ENCODE peak calls at places on chromosomes 13 and 19, in five cellular contexts. One of them, this sample, is unnamed. For H3K4me1, the result is how much of the 10 kb centered on the place peaks cover.

GRCh38 chr13:44303681-44304432 is 69.8 kb upstream of the SERP2 start:
- DNase-seq in PC-3: no peak
- DNase-seq in sigmoid colon: peak
- DNase-seq in pancreas: no peak
- DNase-seq in colonic mucosa: no peak
- DNase-seq in this sample: peak

GRCh38 chr13:33285420-33286124 is at the start of gene STARD13:
- DNase-seq in sigmoid colon: peak
- DNase-seq in colonic mucosa: peak
- DNase-seq in pancreas: peak
- DNase-seq in PC-3: peak
- DNase-seq in this sample: peak

GRCh38 chr13:63481334-63481733 is 2065.7 kb upstream of the PCDH20 start:
- DNase-seq in pancreas: no peak
- DNase-seq in colonic mucosa: no peak
- DNase-seq in sigmoid colon: no peak
- DNase-seq in PC-3: no peak
- DNase-seq in this sample: no peak

GRCh38 chr13:39377699-39378098 is 225.3 kb downstream of the LHFPL6 start:
- DNase-seq in sigmoid colon: no peak
- DNase-seq in colonic mucosa: no peak
- DNase-seq in PC-3: no peak
- DNase-seq in pancreas: no peak
- DNase-seq in this sample: no peak

GRCh38 chr13:20191902-20192469 is 752 bp downstream of the GJB2 start:
- DNase-seq in sigmoid colon: no peak
- DNase-seq in pancreas: peak
- DNase-seq in colonic mucosa: peak
- DNase-seq in PC-3: peak
- DNase-seq in this sample: no peak

GRCh38 chr19:19540707-19541515 is 2.8 kb downstream of the CILP2 start:
- DNase-seq in PC-3: peak
- DNase-seq in colonic mucosa: peak
- DNase-seq in sigmoid colon: no peak
- DNase-seq in pancreas: no peak
- DNase-seq in this sample: no peak

GRCh38 chr19:35045667-35046300 is 4.3 kb downstream of the HPN start:
- DNase-seq in colonic mucosa: no peak
- DNase-seq in pancreas: no peak
- DNase-seq in PC-3: peak
- DNase-seq in sigmoid colon: no peak
- DNase-seq in this sample: no peak

GRCh38 chr13:38602261-38602660 is 84.6 kb upstream of the FREM2 start:
- DNase-seq in PC-3: peak
- DNase-seq in colonic mucosa: no peak
- DNase-seq in sigmoid colon: no peak
- DNase-seq in pancreas: no peak
- DNase-seq in this sample: no peak

GRCh38 chr13:41065098-41065497 is 3.8 kb downstream of the WBP4 start:
- DNase-seq in PC-3: no peak
- DNase-seq in sigmoid colon: no peak
- DNase-seq in pancreas: no peak
- DNase-seq in colonic mucosa: no peak
- DNase-seq in this sample: no peak

GRCh38 chr13:25469179-25469545 is 97.4 kb downstream of the ATP8A2 start:
- DNase-seq in sigmoid colon: no peak
- DNase-seq in PC-3: no peak
- DNase-seq in pancreas: no peak
- DNase-seq in colonic mucosa: no peak
- DNase-seq in this sample: no peak

GRCh38 chr19:33365676-33366075 is 7.8 kb upstream of the CEBPG start:
- DNase-seq in colonic mucosa: peak
- DNase-seq in pancreas: no peak
- DNase-seq in PC-3: no peak
- DNase-seq in sigmoid colon: no peak
- DNase-seq in this sample: no peak

DNA sequence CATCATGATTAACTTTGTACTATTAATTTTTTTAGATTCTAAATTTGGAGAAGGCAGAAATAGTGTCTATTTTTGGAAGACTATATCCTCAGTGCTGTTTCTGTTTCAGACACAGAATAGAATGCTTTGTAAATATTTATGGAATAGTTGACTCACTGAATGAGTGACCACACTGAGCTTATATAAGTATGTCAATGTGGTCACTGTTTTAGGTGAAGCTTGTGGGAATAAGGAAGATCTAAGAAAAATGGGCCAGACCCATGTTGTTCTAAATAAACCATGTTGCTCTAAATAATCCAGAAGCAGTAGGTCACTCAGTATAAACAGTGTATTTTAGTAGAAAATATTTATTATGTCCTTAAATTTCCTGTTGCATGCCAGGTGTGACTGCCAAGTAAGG is 45.5 kb upstream of the DACH1 start:
- DNase-seq in PC-3: peak
- DNase-seq in sigmoid colon: no peak
- DNase-seq in pancreas: no peak
- DNase-seq in colonic mucosa: no peak
- DNase-seq in this sample: no peak
- TF ChIP-seq CTCF in PC-3: no peak
- TF ChIP-seq CTCF in sigmoid colon: no peak
- TF ChIP-seq CTCF in pancreas: no peak
- TF ChIP-seq CTCF in colonic mucosa: no peak
- TF ChIP-seq CTCF in this sample: no peak

GRCh38 chr13:46598140-46598819 is 45.3 kb downstream of the LRCH1 start:
- DNase-seq in colonic mucosa: no peak
- DNase-seq in pancreas: no peak
- DNase-seq in sigmoid colon: no peak
- DNase-seq in PC-3: no peak
- DNase-seq in this sample: no peak

GRCh38 chr13:46596501-46596900 is 43.5 kb downstream of the LRCH1 start:
- DNase-seq in sigmoid colon: no peak
- DNase-seq in PC-3: no peak
- DNase-seq in pancreas: no peak
- DNase-seq in colonic mucosa: no peak
- DNase-seq in this sample: no peak

GRCh38 chr13:46595136-46595917 is 42.4 kb downstream of the LRCH1 start:
- DNase-seq in colonic mucosa: no peak
- DNase-seq in sigmoid colon: no peak
- DNase-seq in PC-3: peak
- DNase-seq in pancreas: no peak
- DNase-seq in this sample: no peak

GRCh38 chr13:46593403-46593802 is 40.4 kb downstream of the LRCH1 start:
- DNase-seq in sigmoid colon: no peak
- DNase-seq in PC-3: no peak
- DNase-seq in pancreas: no peak
- DNase-seq in colonic mucosa: no peak
- DNase-seq in this sample: no peak

GRCh38 chr13:46595918-46596315 is 42.9 kb downstream of the LRCH1 start:
- DNase-seq in pancreas: no peak
- DNase-seq in colonic mucosa: no peak
- DNase-seq in sigmoid colon: no peak
- DNase-seq in PC-3: no peak
- DNase-seq in this sample: no peak
- H3K4me1 ChIP-seq in pancreas: under half
- H3K4me1 ChIP-seq in colonic mucosa: under half
- H3K4me1 ChIP-seq in sigmoid colon: under half
- H3K4me1 ChIP-seq in PC-3: under half
- H3K4me1 ChIP-seq in this sample: under half

DNA sequence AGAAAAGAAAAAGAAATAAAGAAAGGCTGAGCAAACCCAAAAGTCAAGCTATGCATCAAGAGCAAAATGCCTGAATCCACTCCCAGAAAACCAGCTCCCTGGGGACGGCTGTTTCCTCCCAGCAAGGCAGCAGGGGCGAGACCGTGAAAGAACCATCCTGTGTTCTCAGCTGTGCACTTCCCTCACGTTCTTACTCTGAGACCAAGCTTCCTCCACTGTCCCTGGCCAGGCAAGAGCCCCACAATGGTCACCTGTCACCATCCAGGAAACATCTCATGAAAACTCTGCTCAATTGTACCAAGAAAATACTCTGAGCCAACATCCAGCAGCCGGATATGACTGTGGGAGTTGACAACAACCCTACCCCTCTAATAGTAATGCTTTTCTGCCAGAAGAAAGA is 22.9 kb downstream of the RAB20 start:
- DNase-seq in sigmoid colon: no peak
- DNase-seq in pancreas: no peak
- DNase-seq in PC-3: no peak
- DNase-seq in colonic mucosa: no peak
- DNase-seq in this sample: no peak
- H3K27ac ChIP-seq in sigmoid colon: no peak
- H3K27ac ChIP-seq in pancreas: no peak
- H3K27ac ChIP-seq in PC-3: no peak
- H3K27ac ChIP-seq in colonic mucosa: peak
- H3K27ac ChIP-seq in this sample: peak

DNA sequence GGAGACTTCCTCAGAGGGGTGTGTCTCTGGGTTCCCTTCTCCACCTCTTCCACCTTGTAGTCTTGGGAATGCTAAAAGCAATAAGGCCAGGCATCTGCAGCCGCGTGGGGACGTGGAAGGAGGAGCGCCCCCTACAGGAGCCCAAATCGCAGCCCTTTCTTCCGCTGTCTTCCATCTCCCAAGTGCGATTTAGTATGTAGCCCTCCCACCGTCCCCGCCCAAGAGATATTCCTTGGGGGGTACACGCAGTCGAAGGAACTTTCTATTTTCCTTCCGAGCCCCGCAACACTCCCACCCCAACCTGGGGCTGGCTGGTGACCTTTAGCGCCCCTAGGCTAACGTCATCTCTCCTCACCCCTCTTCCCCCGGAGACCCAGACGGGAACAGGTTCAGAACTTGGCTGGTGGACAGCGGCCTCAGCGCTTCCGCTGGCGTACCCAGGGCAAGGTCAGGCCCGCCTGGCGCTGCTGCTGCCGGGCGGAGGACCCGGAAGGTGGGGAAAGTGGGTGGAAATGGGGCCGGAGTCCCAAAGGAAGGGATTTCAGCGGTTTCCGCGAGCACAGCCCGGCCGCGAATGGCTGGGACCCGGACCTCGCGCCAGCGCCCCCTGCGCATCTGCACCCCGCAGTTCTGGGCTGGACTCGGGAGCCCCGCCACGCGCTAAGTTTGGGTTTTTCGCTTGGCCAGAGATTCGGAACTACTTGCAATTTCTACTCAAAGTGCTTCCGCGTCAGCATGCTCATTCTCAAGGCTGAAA is 2.1 kb upstream of the PCDH8 start:
- DNase-seq in colonic mucosa: peak
- DNase-seq in sigmoid colon: no peak
- DNase-seq in pancreas: peak
- DNase-seq in PC-3: peak
- DNase-seq in this sample: peak
- TF ChIP-seq CTCF in colonic mucosa: no peak
- TF ChIP-seq CTCF in sigmoid colon: no peak
- TF ChIP-seq CTCF in pancreas: no peak
- TF ChIP-seq CTCF in PC-3: peak
- TF ChIP-seq CTCF in this sample: no peak

GRCh38 chr19:37845932-37846331 is 60.5 kb downstream of the WDR87 start:
- DNase-seq in pancreas: no peak
- DNase-seq in sigmoid colon: no peak
- DNase-seq in colonic mucosa: no peak
- DNase-seq in PC-3: no peak
- DNase-seq in this sample: no peak
- H3K4me1 ChIP-seq in pancreas: under half
- H3K4me1 ChIP-seq in sigmoid colon: under half
- H3K4me1 ChIP-seq in colonic mucosa: under half
- H3K4me1 ChIP-seq in PC-3: under half
- H3K4me1 ChIP-seq in this sample: under half

DNA sequence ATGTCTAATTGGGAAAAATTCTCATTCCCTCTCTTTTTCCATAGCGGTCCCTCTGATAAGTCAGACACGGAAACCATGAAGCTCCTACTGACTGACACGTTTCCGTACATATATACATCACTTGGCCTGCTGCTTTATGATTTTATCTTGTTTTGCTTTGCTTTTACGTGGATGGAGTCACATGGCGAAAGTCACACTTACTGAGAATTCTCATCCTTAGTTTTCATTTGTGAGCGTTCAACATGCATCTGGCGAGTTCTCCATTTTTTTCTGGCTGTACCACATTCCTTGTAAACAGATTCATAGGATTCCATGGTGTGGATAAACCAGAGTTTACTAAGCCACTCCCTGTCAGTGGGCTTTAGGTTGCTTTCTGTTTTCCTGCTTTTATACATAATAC is 21.2 kb downstream of the PGPEP1 start:
- DNase-seq in sigmoid colon: no peak
- DNase-seq in colonic mucosa: no peak
- DNase-seq in PC-3: no peak
- DNase-seq in pancreas: no peak
- DNase-seq in this sample: no peak
- H3K27ac ChIP-seq in sigmoid colon: no peak
- H3K27ac ChIP-seq in colonic mucosa: no peak
- H3K27ac ChIP-seq in PC-3: no peak
- H3K27ac ChIP-seq in pancreas: no peak
- H3K27ac ChIP-seq in this sample: no peak

GRCh38 chr19:55811340-55811739 is 20.5 kb downstream of the NLRP11 start:
- DNase-seq in colonic mucosa: no peak
- DNase-seq in pancreas: no peak
- DNase-seq in PC-3: no peak
- DNase-seq in sigmoid colon: no peak
- DNase-seq in this sample: no peak

GRCh38 chr19:55812449-55812848 is 19.4 kb downstream of the NLRP11 start:
- DNase-seq in PC-3: no peak
- DNase-seq in pancreas: no peak
- DNase-seq in colonic mucosa: no peak
- DNase-seq in sigmoid colon: no peak
- DNase-seq in this sample: no peak

GRCh38 chr19:55813906-55814305 is 17.9 kb downstream of the NLRP11 start:
- DNase-seq in colonic mucosa: no peak
- DNase-seq in sigmoid colon: no peak
- DNase-seq in PC-3: no peak
- DNase-seq in pancreas: no peak
- DNase-seq in this sample: no peak

DNA sequence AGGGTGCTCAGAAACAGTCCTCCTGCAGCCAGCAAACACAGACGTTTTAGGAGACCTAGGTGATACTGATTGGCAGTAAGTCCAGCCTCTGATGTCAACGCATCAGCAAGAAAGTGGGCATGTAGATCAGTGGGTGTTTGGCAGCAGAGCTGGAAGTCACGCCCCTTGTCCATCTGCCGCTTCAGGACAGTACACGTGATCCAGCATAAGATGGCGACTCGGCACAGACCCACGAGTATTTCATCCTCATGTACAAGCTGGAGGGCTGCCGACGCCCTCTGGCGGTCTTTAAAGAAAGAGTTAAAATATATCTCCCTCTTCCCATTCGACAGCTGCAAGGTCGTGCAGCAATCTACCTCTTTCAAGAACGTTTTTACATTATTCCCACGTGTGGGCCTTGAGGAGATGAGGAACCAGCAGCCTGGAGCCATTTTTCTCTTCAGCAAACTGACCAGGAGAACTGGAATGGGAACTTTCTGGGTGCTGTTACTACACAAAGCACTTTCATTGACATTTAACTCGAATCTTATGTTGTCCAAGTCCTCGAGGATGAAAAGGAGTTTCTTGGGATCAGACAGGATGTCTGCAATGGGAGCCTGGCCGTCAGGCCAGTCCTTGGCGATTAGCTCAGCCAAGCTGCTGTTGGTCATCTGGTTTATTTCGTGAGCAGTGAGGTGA is 22.3 kb downstream of the NLRP11 start:
- DNase-seq in sigmoid colon: peak
- DNase-seq in colonic mucosa: peak
- DNase-seq in PC-3: peak
- DNase-seq in pancreas: peak
- DNase-seq in this sample: no peak
- TF ChIP-seq CTCF in sigmoid colon: no peak
- TF ChIP-seq CTCF in colonic mucosa: peak
- TF ChIP-seq CTCF in PC-3: peak
- TF ChIP-seq CTCF in pancreas: peak
- TF ChIP-seq CTCF in this sample: no peak